ENCODE peak calls at places on chromosomes 6 and 20, in seven cellular contexts. D is breast epithelium, L is dorsolateral prefrontal cortex, Z is suprapubic skin, X is colonic mucosa, P is heart right ventricle, W is endodermal cell. B is an unnamed sample.

GRCh38 chr6:19852090-19852457 is 14.9 kb downstream of the ID4 start:
- DNase-seq in D (no peak), L (no peak), Z (no peak), X (no peak), P (no peak), W (no peak), B (no peak)

GRCh38 chr6:107652526-107653182 is 162.7 kb downstream of the SOBP start:
- DNase-seq in D (no peak), L (no peak), Z (no peak), X (no peak), P (no peak), W (no peak), B (no peak)

GRCh38 chr6:41090841-41091761 is 18.3 kb downstream of the NFYA start:
- DNase-seq in D (no peak), L (no peak), Z (no peak), X (no peak), P (no peak), W (no peak), B (no peak)

GRCh38 chr6:37607949-37608348 is 89.7 kb downstream of the MDGA1 start:
- DNase-seq in D (no peak), L (no peak), Z (no peak), X (no peak), P (no peak), W (no peak), B (no peak)

GRCh38 chr6:111061493-111061892 is 25.8 kb upstream of the SLC16A10 start:
- DNase-seq in D (no peak), L (no peak), Z (no peak), X (no peak), P (no peak), W (no peak), B (no peak)

GRCh38 chr6:68639826-68640505 is 4.9 kb downstream of the ADGRB3 start:
- DNase-seq in D (no peak), L (no peak), Z (no peak), X (no peak), P (no peak), W (peak; percentile 52), B (no peak)

GRCh38 chr20:15976047-15976731 is 597.1 kb downstream of the KIF16B start:
- DNase-seq in D (no peak), L (no peak), Z (no peak), X (no peak), P (no peak), W (peak; percentile 86), B (no peak)

GRCh38 chr6:159691133-159691962 is 1.7 kb downstream of the SOD2 start:
- DNase-seq in D (no peak), L (no peak), Z (no peak), X (peak; percentile 57), P (no peak), W (no peak), B (no peak)

GRCh38 chr20:37893566-37894241 is 9.2 kb upstream of the VSTM2L start:
- DNase-seq in D (no peak), L (no peak), Z (no peak), X (no peak), P (no peak), W (no peak), B (no peak)

GRCh38 chr6:47651505-47651944 is 46.9 kb upstream of the ADGRF4 start:
- DNase-seq in D (no peak), L (no peak), Z (no peak), X (no peak), P (no peak), W (no peak), B (no peak)

GRCh38 chr6:166911248-166911677 is 45.1 kb downstream of the RNASET2 start:
- DNase-seq in D (no peak), L (no peak), Z (no peak), X (no peak), P (no peak), W (no peak), B (no peak)

GRCh38 chr6:22476811-22477210 is 92.6 kb upstream of the HDGFL1 start:
- DNase-seq in D (no peak), L (no peak), Z (no peak), X (no peak), P (no peak), W (no peak), B (no peak)

GRCh38 chr6:168886964-168887363 is 366.7 kb downstream of the THBS2 start:
- DNase-seq in D (no peak), L (no peak), Z (peak; percentile 31), X (no peak), P (no peak), W (no peak), B (no peak)

GRCh38 chr6:144036064-144036873 is 28.2 kb upstream of the PLAGL1 start:
- DNase-seq in D (no peak), L (no peak), Z (no peak), X (peak; percentile 43), P (no peak), W (peak; percentile 68), B (no peak)

GRCh38 chr6:154914288-154914687 is 80.8 kb upstream of the TIAM2 start:
- DNase-seq in D (no peak), L (no peak), Z (peak; percentile 20), X (no peak), P (no peak), W (no peak), B (no peak)

GRCh38 chr6:149114167-149114566 is 203.3 kb upstream of the TAB2 start:
- DNase-seq in D (peak; percentile 54), L (peak; percentile 48), Z (no peak), X (no peak), P (peak; percentile 57), W (no peak), B (no peak)

GRCh38 chr6:137039010-137039409 is 5.8 kb downstream of the IL20RA start:
- DNase-seq in D (no peak), L (no peak), Z (no peak), X (peak; percentile 81), P (no peak), W (no peak), B (no peak)

GRCh38 chr6:42781546-42781810 is 374 bp upstream of the BICRAL start:
- DNase-seq in D (no peak), L (no peak), Z (no peak), X (no peak), P (no peak), W (no peak), B (no peak)

GRCh38 chr6:40482532-40482931 is 104.6 kb downstream of the LRFN2 start:
- DNase-seq in D (no peak), L (peak; percentile 70), Z (no peak), X (no peak), P (no peak), W (peak; percentile 61), B (no peak)

GRCh38 chr6:15501806-15502450 is 160.9 kb downstream of the DTNBP1 start:
- DNase-seq in D (peak; percentile 50), L (peak; percentile 65), Z (peak; percentile 69), X (no peak), P (peak; percentile 56), W (no peak), B (no peak)

GRCh38 chr20:21184810-21185209 is 58.9 kb downstream of the KIZ start:
- DNase-seq in D (no peak), L (no peak), Z (no peak), X (no peak), P (no peak), W (no peak), B (no peak)

GRCh38 chr6:34005845-34006644 is 139.8 kb downstream of the GRM4 start:
- DNase-seq in D (no peak), L (no peak), Z (no peak), X (no peak), P (no peak), W (peak; percentile 74), B (no peak)

GRCh38 chr6:131023834-131024504 is 39.1 kb downstream of the EPB41L2 start:
- DNase-seq in D (no peak), L (no peak), Z (no peak), X (peak; percentile 48), P (no peak), W (no peak), B (no peak)

GRCh38 chr6:95128439-95128838 is 448.9 kb upstream of the MANEA start:
- DNase-seq in D (no peak), L (no peak), Z (no peak), X (no peak), P (no peak), W (no peak), B (no peak)

DNA sequence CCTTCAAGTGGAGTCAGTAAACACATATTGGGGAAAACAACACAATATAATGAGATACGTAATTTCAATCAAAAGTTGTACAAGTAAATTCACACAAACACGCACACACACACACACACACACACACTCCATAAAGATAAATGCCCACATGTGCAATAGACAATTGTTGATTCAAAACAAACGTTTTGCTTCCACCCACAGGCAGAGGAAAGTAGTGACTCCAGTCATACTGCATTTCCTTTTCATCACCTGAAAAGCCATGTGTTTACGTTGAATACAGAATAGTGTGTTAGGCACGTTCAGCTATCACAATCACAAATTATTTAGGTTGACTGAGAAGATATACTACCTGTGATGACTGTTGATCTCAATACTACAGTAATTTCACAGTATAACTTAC is 443.8 kb upstream of the MANEA start:
- DNase-seq in D (no peak), L (no peak), Z (no peak), X (no peak), P (no peak), W (no peak), B (no peak)
- TF ChIP-seq CTCF in D (no peak), L (no peak), Z (no peak), X (no peak), P (no peak), W (peak; percentile 59), B (no peak)

GRCh38 chr20:4070323-4071176 is 55.2 kb upstream of the RNF24 start:
- DNase-seq in D (no peak), L (no peak), Z (no peak), X (no peak), P (no peak), W (peak; percentile 35), B (no peak)
- H3K4me3 ChIP-seq in D (no peak overlapping the region), L (no peak overlapping the region), Z (no peak overlapping the region), X (no peak overlapping the region), P (no peak overlapping the region), W (no peak overlapping the region), B (no peak overlapping the region)

GRCh38 chr20:45047581-45048119 is 53.3 kb downstream of the KCNS1 start:
- DNase-seq in D (no peak), L (no peak), Z (no peak), X (no peak), P (no peak), W (no peak), B (no peak)

GRCh38 chr20:45041464-45042337 is 59.2 kb downstream of the KCNS1 start:
- DNase-seq in D (no peak), L (no peak), Z (no peak), X (peak; percentile 25), P (no peak), W (peak; percentile 71), B (no peak)

GRCh38 chr20:45042978-45043377 is 57.9 kb downstream of the KCNS1 start:
- DNase-seq in D (no peak), L (no peak), Z (no peak), X (no peak), P (no peak), W (no peak), B (no peak)

GRCh38 chr20:45044601-45045000 is 56.3 kb downstream of the KCNS1 start:
- DNase-seq in D (no peak), L (no peak), Z (no peak), X (no peak), P (no peak), W (no peak), B (no peak)

GRCh38 chr20:45044084-45044573 is 56.8 kb downstream of the KCNS1 start:
- DNase-seq in D (no peak), L (peak; percentile 50), Z (no peak), X (peak; percentile 34), P (no peak), W (peak; percentile 52), B (no peak)
- H3K27ac ChIP-seq in D (no peak overlapping the region), L (no peak overlapping the region), Z (no peak overlapping the region), X (no peak overlapping the region), P (no peak overlapping the region), W (no peak overlapping the region), B (no peak overlapping the region)

GRCh38 chr6:35496851-35497570 is at the start of gene TEAD3:
- DNase-seq in D (peak; percentile 72), L (no peak), Z (no peak), X (peak; percentile 70), P (peak; percentile 70), W (peak; percentile 95), B (no peak)
- TF ChIP-seq CTCF in D (no peak), L (no peak), Z (no peak), X (no peak), P (no peak), W (peak; percentile 46), B (no peak)

B was measured in coronary artery.